ENCODE peak calls at places on chromosomes 2 and 18, in seven cellular contexts. Q, M, T, S, Z, D and N are unnamed samples.
A peak's percentile ranks its signal among the peaks of the same experiment; 100 is the strongest.

GRCh38 chr2:174792309-174793025 is 28.2 kb upstream of the CHRNA1 start:
- DNase-seq in D (no peak), M (no peak), Z (no peak), Q (no peak), S (no peak), T (no peak), N (no peak)

GRCh38 chr2:206701952-206702630 is 16.1 kb downstream of the DYTN start:
- DNase-seq in Q (no peak), S (no peak), M (no peak), T (no peak), D (no peak), Z (no peak), N (no peak)

GRCh38 chr2:181459646-181460045 is 2.5 kb downstream of the ITGA4 start:
- DNase-seq in Z (peak; percentile 72), Q (peak; percentile 44), M (no peak), T (no peak), S (no peak), D (no peak), N (peak; percentile 50)

GRCh38 chr2:144477943-144478283 is 42.0 kb downstream of the ZEB2 start:
- DNase-seq in Z (no peak), D (no peak), Q (peak; percentile 50), S (no peak), M (no peak), T (no peak), N (no peak)

GRCh38 chr2:68251187-68251854 is 1.0 kb downstream of the PPP3R1 start:
- DNase-seq in D (no peak), Z (peak; percentile 75), M (peak; percentile 78), S (peak; percentile 83), T (peak; percentile 75), Q (peak; percentile 87), N (peak; percentile 78)

GRCh38 chr2:10026940-10027569 is 16.3 kb upstream of the KLF11 start:
- DNase-seq in T (no peak), M (no peak), Z (no peak), S (no peak), Q (no peak), D (no peak), N (no peak)

GRCh38 chr2:18219676-18220075 is 340.8 kb downstream of the RDH14 start:
- DNase-seq in S (no peak), T (no peak), Q (peak; percentile 30), D (no peak), M (no peak), Z (no peak), N (peak; percentile 17)

GRCh38 chr2:108139521-108139920 is 100.2 kb upstream of the SULT1C3 start:
- DNase-seq in M (no peak), S (peak; percentile 22), D (no peak), Z (peak; percentile 23), Q (peak; percentile 1), T (no peak), N (peak; percentile 15)

GRCh38 chr2:101361519-101361918 is 25.8 kb downstream of the CREG2 start:
- DNase-seq in Q (no peak), Z (no peak), M (no peak), S (no peak), T (no peak), D (no peak), N (no peak)

GRCh38 chr2:100422320-100422719 is 4.9 kb upstream of the CHST10 start:
- DNase-seq in Z (peak; percentile 34), M (no peak), Q (peak; percentile 67), S (peak; percentile 33), T (no peak), D (no peak), N (peak; percentile 36)

GRCh38 chr2:4780679-4781078 is 911.5 kb upstream of the SOX11 start:
- DNase-seq in Z (no peak), T (no peak), S (no peak), Q (no peak), M (no peak), D (no peak), N (no peak)

GRCh38 chr2:101675512-101675911 is 22.0 kb upstream of the MAP4K4 start:
- DNase-seq in T (no peak), M (no peak), S (no peak), Z (no peak), D (no peak), Q (no peak), N (no peak)

GRCh38 chr2:182103531-182103930 is 117.9 kb downstream of the PPP1R1C start:
- DNase-seq in T (no peak), D (no peak), Q (peak; percentile 37), M (no peak), S (no peak), Z (no peak), N (peak; percentile 46)

GRCh38 chr2:170300993-170301392 is 123.0 kb downstream of the MYO3B start:
- DNase-seq in Z (no peak), D (no peak), S (no peak), M (no peak), T (no peak), Q (no peak), N (no peak)

GRCh38 chr18:62312851-62313250 is 12.3 kb upstream of the TNFRSF11A start:
- DNase-seq in T (no peak), M (no peak), Z (no peak), S (no peak), Q (no peak), D (no peak), N (no peak)

GRCh38 chr18:78603584-78603983 is 376.0 kb upstream of the SALL3 start:
- DNase-seq in M (no peak), T (no peak), S (no peak), D (no peak), Z (no peak), Q (no peak), N (no peak)

GRCh38 chr2:146734042-146734715 is 1110.7 kb upstream of the ACVR2A start:
- DNase-seq in S (peak; percentile 68), Q (peak; percentile 84), T (no peak), M (no peak), D (peak; percentile 6), Z (peak; percentile 87), N (peak; percentile 81)

GRCh38 chr2:102367331-102367971 is 11.9 kb downstream of the IL18R1 start:
- DNase-seq in M (no peak), Q (no peak), D (no peak), T (no peak), S (no peak), Z (no peak), N (no peak)

GRCh38 chr2:1550658-1551316 is 137.5 kb downstream of the TPO start:
- DNase-seq in Z (peak; percentile 40), Q (peak; percentile 72), M (no peak), S (peak; percentile 33), D (no peak), T (peak; percentile 56), N (peak; percentile 33)

GRCh38 chr2:37585295-37585908 is 86.0 kb downstream of the CDC42EP3 start:
- DNase-seq in Q (peak; percentile 62), T (no peak), S (no peak), Z (no peak), M (no peak), D (no peak), N (peak; percentile 87)

GRCh38 chr2:149487189-149487588 is 100.4 kb downstream of the MMADHC start:
- DNase-seq in Z (no peak), S (no peak), D (no peak), T (no peak), Q (peak; percentile 28), M (no peak), N (peak; percentile 13)

GRCh38 chr2:131040661-131041401 is 52.4 kb downstream of the FAM168B start:
- DNase-seq in M (no peak), Z (no peak), T (peak; percentile 19), S (no peak), D (no peak), Q (peak; percentile 51), N (peak; percentile 21)

GRCh38 chr2:168138911-168139310 is 108.5 kb downstream of the STK39 start:
- DNase-seq in M (no peak), S (no peak), Z (no peak), T (no peak), Q (no peak), D (no peak), N (no peak)

DNA sequence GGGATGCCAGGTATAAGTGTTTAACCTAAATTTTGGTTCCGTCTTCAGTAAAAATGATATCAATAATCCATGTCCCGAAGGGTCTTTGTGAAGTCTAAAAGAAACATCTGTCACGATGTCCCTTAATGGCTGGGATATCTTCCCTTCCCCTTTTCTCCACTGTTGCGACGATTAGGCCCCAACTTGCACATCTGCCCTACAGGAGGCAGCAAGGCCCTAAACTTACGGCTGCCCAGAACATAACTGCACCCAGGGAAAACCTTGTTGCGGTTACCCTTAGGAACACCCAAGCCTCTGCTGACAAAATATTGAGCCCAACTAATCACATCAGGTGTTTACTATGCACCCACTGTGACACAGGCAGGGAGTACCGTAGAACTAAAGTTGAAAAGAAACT is 1.2 kb upstream of the SMAD2 start:
- DNase-seq in M (no peak), T (no peak), S (peak; percentile 28), Q (peak; percentile 61), Z (no peak), D (no peak), N (peak; percentile 23)
- TF ChIP-seq CTCF in M (no peak), T (no peak), S (no peak), Q (peak; percentile 2), Z (no peak), D (peak; percentile 5), N (no peak)

DNA sequence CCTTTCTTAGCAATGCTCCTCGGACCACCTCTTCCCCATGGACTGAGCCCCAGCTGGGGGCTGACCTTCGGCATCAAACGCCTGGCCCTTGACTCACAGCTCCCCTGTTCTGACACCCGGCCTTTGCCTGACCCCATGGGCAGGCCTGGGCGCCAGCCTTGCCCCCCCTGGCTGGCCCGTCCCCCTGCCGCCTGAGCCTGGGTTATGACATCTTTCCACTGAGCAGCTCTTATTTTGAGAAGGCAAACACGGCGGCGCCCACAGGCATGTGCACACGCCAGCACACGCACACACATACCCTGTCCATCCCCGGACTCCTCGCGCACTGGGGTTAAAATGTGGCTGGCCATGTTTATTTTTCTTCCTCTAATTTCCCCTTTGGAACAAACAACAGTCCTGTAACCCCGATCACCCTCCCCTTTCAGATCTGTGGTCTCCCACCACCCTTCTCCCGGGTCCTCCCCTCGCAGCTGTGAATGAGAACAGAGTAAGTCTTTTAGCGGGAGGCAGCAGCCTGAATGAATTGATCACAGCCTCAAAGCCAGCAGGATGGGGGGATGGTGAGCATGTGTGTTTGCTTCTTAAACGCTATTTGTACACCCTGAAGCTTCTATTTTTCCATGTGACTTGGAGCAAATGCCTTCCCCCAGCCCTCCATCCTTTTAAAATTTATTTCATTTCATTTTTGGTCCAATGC is 11.8 kb upstream of the ATOH8 start:
- DNase-seq in D (peak; percentile 89), S (peak; percentile 94), Q (peak; percentile 94), M (peak; percentile 98), Z (peak; percentile 92), T (peak; percentile 68), N (peak; percentile 97)
- TF ChIP-seq CTCF in D (no peak), S (no peak), Q (peak; percentile 3), M (no peak), Z (no peak), T (no peak), N (no peak)

GRCh38 chr2:240820014-240820606 is at the start of gene KIF1A:
- DNase-seq in Q (no peak), S (no peak), Z (no peak), D (no peak), T (peak; percentile 25), M (no peak), N (no peak)
- TF ChIP-seq CTCF in Q (no peak), S (no peak), Z (no peak), D (no peak), T (no peak), M (no peak), N (no peak)

DNA sequence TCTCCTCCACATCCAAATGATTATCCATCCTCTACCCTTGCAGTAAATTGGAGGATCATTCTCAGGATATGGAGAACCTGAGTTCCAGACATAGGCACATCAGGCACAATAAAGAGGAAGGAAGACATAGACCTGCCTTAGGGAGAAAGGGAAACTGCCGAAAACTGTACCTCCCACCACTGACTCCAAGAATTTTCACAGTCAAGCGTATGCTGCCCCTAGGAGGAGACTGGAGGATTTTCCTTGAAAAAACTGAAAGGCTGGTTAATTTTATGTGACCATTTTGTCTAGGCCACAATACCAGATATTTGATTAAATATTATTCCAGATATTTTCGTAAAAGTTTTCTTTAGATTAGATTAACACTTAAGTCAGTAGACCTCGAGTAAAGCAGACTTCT is 638.5 kb upstream of the PKDCC start:
- DNase-seq in D (no peak), Z (no peak), M (no peak), Q (no peak), S (no peak), T (no peak), N (no peak)
- TF ChIP-seq CTCF in D (no peak), Z (no peak), M (no peak), Q (no peak), S (no peak), T (no peak), N (no peak)